ENCODE peak calls at places on chromosomes 6 and 20, in four cellular contexts. One of them, this sample, is unnamed.

GRCh38 chr6:108002365-108003221 is 44.6 kb upstream of the SEC63 start:
- DNase-seq in gastrocnemius medialis: no peak
- DNase-seq in breast epithelium: peak; percentile 76
- DNase-seq in tibial nerve: peak; percentile 24
- DNase-seq in this sample: peak; percentile 89

GRCh38 chr6:39466664-39467063 is 144.2 kb upstream of the KCNK16 start:
- DNase-seq in gastrocnemius medialis: no peak
- DNase-seq in tibial nerve: no peak
- DNase-seq in breast epithelium: no peak
- DNase-seq in this sample: no peak

GRCh38 chr20:50658804-50659380 is 32.5 kb downstream of the RIPOR3 start:
- DNase-seq in gastrocnemius medialis: no peak
- DNase-seq in breast epithelium: no peak
- DNase-seq in tibial nerve: no peak
- DNase-seq in this sample: no peak

GRCh38 chr20:58233881-58234528 is 5.6 kb upstream of the ANKRD60 start:
- DNase-seq in breast epithelium: no peak
- DNase-seq in gastrocnemius medialis: no peak
- DNase-seq in tibial nerve: peak; percentile 51
- DNase-seq in this sample: no peak

GRCh38 chr6:129748901-129749748 is 39.1 kb upstream of the ARHGAP18 start:
- DNase-seq in tibial nerve: no peak
- DNase-seq in breast epithelium: no peak
- DNase-seq in gastrocnemius medialis: no peak
- DNase-seq in this sample: no peak

GRCh38 chr20:47258745-47259695 is 97.5 kb downstream of the ZMYND8 start:
- DNase-seq in breast epithelium: no peak
- DNase-seq in tibial nerve: peak; percentile 43
- DNase-seq in gastrocnemius medialis: no peak
- DNase-seq in this sample: no peak

GRCh38 chr20:57953638-57954037 is 243.8 kb upstream of the PMEPA1 start:
- DNase-seq in tibial nerve: no peak
- DNase-seq in gastrocnemius medialis: no peak
- DNase-seq in breast epithelium: no peak
- DNase-seq in this sample: no peak

GRCh38 chr20:35695245-35695749 is 3.9 kb downstream of the NFS1 start:
- DNase-seq in gastrocnemius medialis: no peak
- DNase-seq in breast epithelium: no peak
- DNase-seq in tibial nerve: no peak
- DNase-seq in this sample: no peak

GRCh38 chr20:11833825-11834224 is 83.9 kb upstream of the BTBD3 start:
- DNase-seq in breast epithelium: no peak
- DNase-seq in gastrocnemius medialis: no peak
- DNase-seq in tibial nerve: no peak
- DNase-seq in this sample: no peak

GRCh38 chr20:37516697-37517370 is 4.2 kb upstream of the NNAT start:
- DNase-seq in gastrocnemius medialis: no peak
- DNase-seq in tibial nerve: no peak
- DNase-seq in breast epithelium: no peak
- DNase-seq in this sample: peak; percentile 43

GRCh38 chr20:57985278-57985677 is 243.2 kb downstream of the ANKRD60 start:
- DNase-seq in gastrocnemius medialis: no peak
- DNase-seq in tibial nerve: no peak
- DNase-seq in breast epithelium: no peak
- DNase-seq in this sample: no peak

GRCh38 chr20:10795286-10796026 is 121.7 kb upstream of the JAG1 start:
- DNase-seq in tibial nerve: no peak
- DNase-seq in breast epithelium: no peak
- DNase-seq in gastrocnemius medialis: no peak
- DNase-seq in this sample: no peak

GRCh38 chr20:208937-209566 is 18.0 kb upstream of the DEFB129 start:
- DNase-seq in tibial nerve: no peak
- DNase-seq in gastrocnemius medialis: no peak
- DNase-seq in breast epithelium: no peak
- DNase-seq in this sample: no peak

DNA sequence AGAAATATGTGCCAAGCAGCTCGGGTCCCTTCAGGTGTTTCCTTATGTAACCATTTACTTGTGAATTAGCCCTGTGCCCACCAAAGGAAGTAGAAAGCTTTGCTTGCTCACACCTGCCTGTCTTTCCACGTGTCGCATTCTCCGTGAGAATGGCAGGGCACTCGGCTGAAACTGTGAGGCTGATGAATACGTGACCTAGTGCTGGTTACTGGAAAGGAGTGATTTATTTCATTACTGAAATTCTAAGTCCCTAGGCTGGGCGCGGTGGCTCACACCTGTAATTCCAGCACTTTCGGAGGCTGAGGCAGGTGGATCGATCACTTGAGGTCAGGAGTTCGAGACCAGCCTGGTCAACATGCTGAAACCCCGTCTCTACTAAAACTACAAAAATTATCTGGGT is 45.9 kb upstream of the TULP1 start:
- DNase-seq in tibial nerve: no peak
- DNase-seq in breast epithelium: no peak
- DNase-seq in gastrocnemius medialis: no peak
- DNase-seq in this sample: peak; percentile 45
- TF ChIP-seq CTCF in tibial nerve: no peak
- TF ChIP-seq CTCF in breast epithelium: no peak
- TF ChIP-seq CTCF in gastrocnemius medialis: no peak
- TF ChIP-seq CTCF in this sample: no peak

GRCh38 chr6:116370717-116371383 is at the start of gene DSE:
- DNase-seq in gastrocnemius medialis: peak; percentile 75
- DNase-seq in tibial nerve: peak; percentile 80
- DNase-seq in breast epithelium: peak; percentile 64
- DNase-seq in this sample: no peak
- TF ChIP-seq POLR2A in gastrocnemius medialis: peak; percentile 62
- TF ChIP-seq POLR2A in tibial nerve: peak; percentile 87
- TF ChIP-seq POLR2A in breast epithelium: peak; percentile 33
- TF ChIP-seq POLR2A in this sample: no peak

DNA sequence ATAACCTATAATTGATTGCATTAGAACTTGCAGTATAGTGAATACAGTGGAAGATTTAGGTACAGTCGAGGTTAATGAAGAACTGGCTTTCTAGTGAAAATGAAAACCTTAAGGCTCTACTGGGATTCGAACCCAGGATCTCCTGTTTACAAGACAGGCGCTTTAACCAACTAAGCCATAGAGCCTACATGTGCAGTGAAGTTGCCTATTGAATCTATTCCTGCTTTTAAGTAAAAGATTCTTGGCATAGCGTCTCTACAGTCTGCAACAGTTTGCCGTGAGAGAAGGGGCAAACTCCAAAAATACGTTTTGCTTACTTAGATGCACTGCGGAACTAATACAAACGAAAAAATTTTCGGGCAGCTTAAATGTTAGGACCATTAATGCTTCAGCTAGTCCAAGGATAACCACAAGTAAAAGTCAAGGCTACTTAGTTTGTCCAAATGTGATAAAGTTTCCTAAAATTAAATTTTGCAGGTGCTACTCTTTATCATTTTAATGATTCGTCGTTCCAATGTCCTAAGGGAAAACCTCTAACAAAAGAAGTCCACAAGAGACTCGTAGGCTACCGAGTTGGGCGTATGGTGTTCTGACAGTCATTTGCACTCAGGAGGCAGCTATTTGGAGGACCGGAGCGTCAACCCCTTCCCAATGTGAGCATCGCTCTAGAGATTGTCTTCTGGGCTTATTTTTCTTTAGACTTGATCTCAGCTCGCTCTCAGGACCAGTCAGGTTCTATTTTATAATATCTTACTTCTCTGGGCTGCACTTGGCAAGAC is 31.3 kb upstream of the ZSCAN23 start:
- DNase-seq in tibial nerve: no peak
- DNase-seq in gastrocnemius medialis: no peak
- DNase-seq in breast epithelium: no peak
- DNase-seq in this sample: no peak
- H3K4me3 ChIP-seq in tibial nerve: no peak overlapping the region
- H3K4me3 ChIP-seq in gastrocnemius medialis: no peak overlapping the region
- H3K4me3 ChIP-seq in breast epithelium: no peak overlapping the region
- H3K4me3 ChIP-seq in this sample: no peak overlapping the region

GRCh38 chr6:163583558-163583957 is 169.0 kb downstream of the QKI start:
- DNase-seq in tibial nerve: no peak
- DNase-seq in breast epithelium: no peak
- DNase-seq in gastrocnemius medialis: no peak
- DNase-seq in this sample: no peak

GRCh38 chr6:163580311-163581030 is 166.0 kb downstream of the QKI start:
- DNase-seq in breast epithelium: no peak
- DNase-seq in gastrocnemius medialis: no peak
- DNase-seq in tibial nerve: no peak
- DNase-seq in this sample: no peak

GRCh38 chr6:163577404-163577803 is 162.9 kb downstream of the QKI start:
- DNase-seq in tibial nerve: no peak
- DNase-seq in gastrocnemius medialis: no peak
- DNase-seq in breast epithelium: no peak
- DNase-seq in this sample: no peak

GRCh38 chr6:163579111-163579879 is 164.8 kb downstream of the QKI start:
- DNase-seq in breast epithelium: no peak
- DNase-seq in gastrocnemius medialis: peak; percentile 68
- DNase-seq in tibial nerve: no peak
- DNase-seq in this sample: peak; percentile 43

GRCh38 chr6:163579880-163580295 is 165.4 kb downstream of the QKI start:
- DNase-seq in breast epithelium: no peak
- DNase-seq in tibial nerve: no peak
- DNase-seq in gastrocnemius medialis: peak; percentile 37
- DNase-seq in this sample: no peak
- TF ChIP-seq CTCF in breast epithelium: no peak
- TF ChIP-seq CTCF in tibial nerve: no peak
- TF ChIP-seq CTCF in gastrocnemius medialis: no peak
- TF ChIP-seq CTCF in this sample: no peak

GRCh38 chr6:119105262-119105661 is 26.8 kb upstream of the FAM184A start:
- DNase-seq in gastrocnemius medialis: no peak
- DNase-seq in tibial nerve: no peak
- DNase-seq in breast epithelium: no peak
- DNase-seq in this sample: no peak
- TF ChIP-seq POLR2A in gastrocnemius medialis: no peak
- TF ChIP-seq POLR2A in tibial nerve: no peak
- TF ChIP-seq POLR2A in breast epithelium: no peak
- TF ChIP-seq POLR2A in this sample: no peak

GRCh38 chr6:156774872-156775405 is 2.2 kb upstream of the ARID1B start:
- DNase-seq in tibial nerve: peak; percentile 24
- DNase-seq in gastrocnemius medialis: no peak
- DNase-seq in breast epithelium: no peak
- DNase-seq in this sample: peak; percentile 30
- H3K4me3 ChIP-seq in tibial nerve: no peak overlapping the region
- H3K4me3 ChIP-seq in gastrocnemius medialis: no peak overlapping the region
- H3K4me3 ChIP-seq in breast epithelium: no peak overlapping the region
- H3K4me3 ChIP-seq in this sample: no peak overlapping the region

DNA sequence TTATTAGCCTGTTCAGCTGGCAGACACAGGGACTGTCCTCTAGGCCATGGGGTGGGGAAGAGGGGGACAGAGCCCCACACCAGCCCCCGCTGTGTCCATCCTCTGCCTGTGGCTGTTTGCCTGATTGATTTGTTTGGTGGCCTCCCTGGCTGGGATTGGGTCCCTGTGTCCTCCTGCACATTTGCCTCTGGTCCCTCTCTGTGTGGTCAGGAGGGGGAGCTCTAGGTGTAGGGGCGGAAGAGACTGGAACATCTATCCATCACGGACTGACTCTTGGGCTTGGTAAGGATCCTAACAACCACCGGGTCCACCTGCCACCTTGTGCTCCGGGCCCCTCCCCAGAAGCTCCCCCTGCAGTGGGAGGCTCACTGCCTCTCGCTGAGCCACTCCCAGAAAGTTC is 38.4 kb upstream of the CCDC167 start:
- DNase-seq in gastrocnemius medialis: no peak
- DNase-seq in tibial nerve: no peak
- DNase-seq in breast epithelium: no peak
- DNase-seq in this sample: no peak
- TF ChIP-seq CTCF in gastrocnemius medialis: no peak
- TF ChIP-seq CTCF in tibial nerve: no peak
- TF ChIP-seq CTCF in breast epithelium: no peak
- TF ChIP-seq CTCF in this sample: no peak

DNA sequence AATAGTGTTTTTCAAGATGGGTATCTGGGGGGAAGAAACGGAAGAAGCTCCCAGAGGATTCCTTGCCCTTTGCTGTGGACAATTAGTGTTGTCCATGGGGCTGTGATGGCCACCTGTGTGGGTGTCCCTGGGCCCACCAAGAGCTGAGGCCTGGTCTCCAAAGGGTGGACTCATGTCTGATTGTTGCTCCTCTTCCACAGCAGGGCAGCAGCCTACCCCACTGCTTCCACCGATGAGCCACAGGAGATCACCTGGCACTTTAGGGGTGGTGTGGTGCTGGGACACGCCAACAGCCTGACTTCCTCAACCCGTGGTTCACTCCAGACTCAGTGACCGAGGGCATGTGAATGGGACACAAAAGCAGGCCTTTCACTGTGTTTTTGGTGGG is 25.1 kb downstream of the PRPH2 start:
- DNase-seq in gastrocnemius medialis: no peak
- DNase-seq in breast epithelium: no peak
- DNase-seq in tibial nerve: no peak
- DNase-seq in this sample: no peak
- TF ChIP-seq POLR2A in gastrocnemius medialis: no peak
- TF ChIP-seq POLR2A in breast epithelium: no peak
- TF ChIP-seq POLR2A in tibial nerve: no peak
- TF ChIP-seq POLR2A in this sample: no peak